ENCODE peak calls at places on chromosomes 2 and 18, in ten cellular contexts. I is kidney, Q is cardiac muscle cell, T is IMR-90, R is right atrium auricular region, E is OCI-LY7, B is lower lobe of right lung, G is tibial nerve, N is fibroblast of lung, A is heart left ventricle. X is an unnamed sample. For H3K4me1, the result is how much of the 10 kb centered on the place peaks cover.

GRCh38 chr18:34942975-34943374 is 98.2 kb upstream of the MAPRE2 start:
- DNase-seq in I (no peak), A (no peak), B (no peak), N (no peak), T (no peak), E (no peak), Q (no peak), G (no peak), R (no peak), X (no peak)

GRCh38 chr2:157662401-157662800 is 33.7 kb upstream of the ACVR1C start:
- DNase-seq in I (no peak), Q (no peak), E (no peak), N (no peak), B (no peak), G (no peak), R (no peak), T (no peak), A (no peak), X (no peak)

GRCh38 chr2:238727585-238728321 is 120.1 kb upstream of the TWIST2 start:
- DNase-seq in R (peak), I (no peak), G (peak), A (no peak), E (no peak), N (peak), T (peak), B (no peak), Q (peak), X (peak)

GRCh38 chr2:168182850-168183249 is 64.5 kb downstream of the STK39 start:
- DNase-seq in A (no peak), I (no peak), T (no peak), R (no peak), E (no peak), B (no peak), G (no peak), N (no peak), Q (no peak), X (no peak)

GRCh38 chr2:10333966-10334365 is 31.3 kb downstream of the HPCAL1 start:
- DNase-seq in R (no peak), I (no peak), A (no peak), N (no peak), E (no peak), B (no peak), T (no peak), G (no peak), Q (no peak), X (no peak)

GRCh38 chr2:190069936-190070696 is 7.6 kb upstream of the MSTN start:
- DNase-seq in E (peak), N (peak), I (no peak), Q (peak), T (peak), G (no peak), A (no peak), R (no peak), B (no peak), X (peak)

GRCh38 chr2:210663574-210663973 is 107.2 kb downstream of the CPS1 start:
- DNase-seq in N (peak), G (no peak), Q (peak), I (no peak), B (no peak), E (no peak), T (peak), A (no peak), R (no peak), X (peak)

GRCh38 chr18:8720141-8720540 is 14.8 kb downstream of the MTCL1 start:
- DNase-seq in R (no peak), T (no peak), I (no peak), A (no peak), E (no peak), G (no peak), N (no peak), Q (no peak), B (no peak), X (no peak)

GRCh38 chr2:20569464-20570223 is 81.3 kb downstream of the HS1BP3 start:
- DNase-seq in R (no peak), B (no peak), Q (no peak), E (no peak), I (no peak), T (no peak), N (no peak), A (no peak), G (no peak), X (no peak)

GRCh38 chr2:44955593-44956449 is 14.3 kb downstream of the SIX3 start:
- DNase-seq in R (peak), Q (peak), G (peak), A (peak), E (peak), T (peak), I (peak), N (no peak), B (peak), X (no peak)

GRCh38 chr2:95057535-95058453 is 32.3 kb downstream of the MAL start:
- DNase-seq in B (no peak), N (no peak), E (no peak), G (no peak), A (no peak), T (no peak), I (peak), Q (no peak), R (no peak), X (no peak)

GRCh38 chr2:24855022-24855622 is 61.9 kb downstream of the CENPO start:
- DNase-seq in I (peak), T (no peak), R (no peak), B (no peak), Q (no peak), E (no peak), N (no peak), G (no peak), A (no peak), X (no peak)

GRCh38 chr18:58639751-58640427 is 11.0 kb upstream of the ALPK2 start:
- DNase-seq in T (peak), A (no peak), E (no peak), Q (peak), I (no peak), B (no peak), R (no peak), G (no peak), N (peak), X (peak)

GRCh38 chr2:241888641-241889040 is 19.1 kb downstream of the RTP5 start:
- DNase-seq in Q (no peak), B (no peak), R (no peak), I (peak), G (no peak), A (no peak), T (no peak), N (no peak), E (peak), X (no peak)

GRCh38 chr2:105287692-105288091 is 41.8 kb downstream of the TGFBRAP1 start:
- DNase-seq in T (peak), N (peak), A (no peak), Q (peak), R (no peak), G (no peak), E (peak), B (no peak), I (no peak), X (peak)

GRCh38 chr2:60567092-60567491 is 13.6 kb upstream of the BCL11A start:
- DNase-seq in B (no peak), I (no peak), G (no peak), R (no peak), E (no peak), Q (no peak), T (no peak), N (no peak), A (no peak), X (no peak)

GRCh38 chr2:38533180-38533579 is 69.5 kb downstream of the HNRNPLL start:
- DNase-seq in N (no peak), E (peak), I (no peak), G (no peak), R (no peak), B (peak), A (no peak), Q (no peak), T (no peak), X (no peak)

GRCh38 chr2:118683460-118683859 is 164.0 kb downstream of the EN1 start:
- DNase-seq in G (no peak), I (no peak), Q (no peak), N (no peak), E (no peak), A (no peak), R (no peak), B (no peak), T (no peak), X (no peak)

GRCh38 chr2:25867389-25868003 is 10.8 kb downstream of the ASXL2 start:
- DNase-seq in G (no peak), Q (no peak), R (no peak), B (no peak), N (no peak), T (no peak), I (no peak), A (no peak), E (no peak), X (no peak)

GRCh38 chr18:9673296-9674251 is 34.5 kb upstream of the RAB31 start:
- DNase-seq in Q (peak), T (peak), E (peak), N (peak), I (peak), R (no peak), A (peak), G (no peak), B (peak), X (peak)

GRCh38 chr2:237647176-237648015 is 20.0 kb downstream of the LRRFIP1 start:
- DNase-seq in Q (no peak), B (no peak), N (no peak), E (no peak), R (no peak), T (no peak), I (peak), A (no peak), G (no peak), X (no peak)

GRCh38 chr2:97992836-97993825 is 2.6 kb downstream of the TMEM131 start:
- DNase-seq in N (peak), G (no peak), E (no peak), B (no peak), T (peak), Q (no peak), I (no peak), R (no peak), A (no peak), X (peak)

GRCh38 chr2:120306091-120306490 is 39.8 kb upstream of the INHBB start:
- DNase-seq in G (no peak), R (no peak), N (no peak), Q (no peak), I (no peak), A (no peak), T (no peak), E (no peak), B (no peak), X (no peak)

GRCh38 chr18:457120-457519 is 43.4 kb downstream of the COLEC12 start:
- DNase-seq in G (peak), I (no peak), R (peak), T (peak), Q (peak), N (peak), E (peak), A (peak), B (no peak), X (no peak)

GRCh38 chr2:188382107-188382506 is 90.4 kb downstream of the GULP1 start:
- DNase-seq in E (no peak), Q (peak), A (no peak), G (no peak), R (no peak), B (no peak), N (peak), I (no peak), T (peak), X (peak)

GRCh38 chr18:55275042-55275897 is 312.7 kb downstream of the TCF4 start:
- DNase-seq in B (no peak), Q (peak), N (peak), I (no peak), R (peak), T (peak), A (no peak), G (no peak), E (peak), X (peak)
- TF ChIP-seq CTCF in B (no peak), Q (peak), N (peak), I (no peak), R (no peak), T (peak), A (no peak), G (no peak), E (peak), X (peak)

DNA sequence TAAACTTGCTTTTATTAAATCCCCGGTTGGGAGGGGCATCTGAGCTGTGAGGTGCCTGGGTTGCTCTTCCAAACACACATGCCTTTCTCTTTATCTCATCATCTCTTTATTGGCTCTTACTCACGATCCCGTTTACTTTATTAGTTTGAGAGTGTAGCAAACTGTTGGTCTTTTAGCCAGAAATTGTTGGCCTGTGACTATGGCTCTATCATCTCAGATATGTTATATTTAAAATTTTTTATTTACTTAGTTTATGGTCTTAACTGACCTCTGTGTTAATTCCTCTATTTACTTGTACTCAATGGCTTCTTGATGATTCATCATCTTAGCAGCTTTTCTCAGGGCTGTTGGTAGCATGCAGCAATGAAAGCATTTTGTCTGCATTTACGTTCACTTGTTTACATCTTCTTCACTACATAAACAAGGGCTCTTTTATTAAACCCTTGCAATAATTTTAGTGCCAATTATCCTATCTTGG is 408.4 kb downstream of the HRH4 start:
- DNase-seq in N (peak), I (no peak), A (no peak), E (no peak), T (peak), B (no peak), Q (no peak), R (no peak), G (no peak), X (no peak)
- H3K4me3 ChIP-seq in N (no peak), I (no peak), A (no peak), E (no peak), T (no peak), B (no peak), Q (no peak), R (no peak), G (no peak), X (no peak)

GRCh38 chr18:13379062-13379800 is 160.7 kb downstream of the LDLRAD4 start:
- DNase-seq in T (no peak), Q (no peak), A (no peak), B (no peak), I (no peak), E (no peak), R (peak), G (no peak), N (no peak), X (no peak)
- H3K4me1 ChIP-seq in T (under half), Q (under half), A (half or more), B (half or more), I (under half), E (under half), R (under half), G (under half), N (under half), X (under half)

DNA sequence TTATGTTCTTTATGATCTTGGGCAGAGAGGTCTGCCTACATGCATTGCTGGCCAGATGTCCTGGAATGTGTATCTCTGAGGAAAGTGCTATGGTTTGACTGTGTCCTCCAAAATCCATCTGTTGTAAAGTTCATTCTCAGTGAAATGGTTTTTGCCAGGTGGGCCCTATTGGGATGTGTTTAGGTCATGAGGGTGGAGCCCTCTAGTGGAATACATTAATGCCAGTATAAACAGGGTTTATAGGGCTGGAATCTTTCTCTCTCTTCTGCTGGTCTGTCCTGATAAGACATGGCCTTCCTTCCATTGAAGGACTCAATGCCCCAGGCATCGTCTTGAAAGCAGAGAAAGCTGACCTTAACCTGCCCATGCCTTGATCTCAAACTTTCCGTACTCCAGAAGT is 258.5 kb downstream of the RPIA start:
- DNase-seq in A (no peak), R (no peak), E (no peak), T (no peak), I (no peak), Q (peak), G (no peak), N (no peak), B (no peak), X (no peak)
- TF ChIP-seq CTCF in A (no peak), R (peak), E (no peak), T (peak), I (no peak), Q (peak), G (no peak), N (peak), B (peak), X (no peak)

GRCh38 chr2:205811387-205811786 is 129.1 kb downstream of the NRP2 start:
- DNase-seq in Q (peak), E (no peak), B (no peak), G (no peak), N (peak), I (no peak), A (no peak), T (peak), R (no peak), X (no peak)

GRCh38 chr2:205815645-205816044 is 133.3 kb downstream of the NRP2 start:
- DNase-seq in N (no peak), I (no peak), T (no peak), B (no peak), R (no peak), A (no peak), G (no peak), Q (no peak), E (no peak), X (no peak)

GRCh38 chr2:205808493-205809121 is 126.3 kb downstream of the NRP2 start:
- DNase-seq in N (no peak), E (no peak), I (no peak), T (no peak), R (no peak), Q (peak), B (no peak), A (no peak), G (no peak), X (no peak)

GRCh38 chr2:205816268-205816667 is 134.0 kb downstream of the NRP2 start:
- DNase-seq in I (no peak), R (no peak), B (no peak), A (no peak), T (no peak), N (no peak), Q (no peak), G (no peak), E (no peak), X (no peak)

GRCh38 chr2:205814039-205814364 is 131.7 kb downstream of the NRP2 start:
- DNase-seq in E (no peak), T (no peak), Q (no peak), G (no peak), A (no peak), R (no peak), I (no peak), B (no peak), N (no peak), X (no peak)
- H3K4me3 ChIP-seq in E (no peak), T (no peak), Q (no peak), G (no peak), A (no peak), R (no peak), I (no peak), B (no peak), N (no peak), X (no peak)

DNA sequence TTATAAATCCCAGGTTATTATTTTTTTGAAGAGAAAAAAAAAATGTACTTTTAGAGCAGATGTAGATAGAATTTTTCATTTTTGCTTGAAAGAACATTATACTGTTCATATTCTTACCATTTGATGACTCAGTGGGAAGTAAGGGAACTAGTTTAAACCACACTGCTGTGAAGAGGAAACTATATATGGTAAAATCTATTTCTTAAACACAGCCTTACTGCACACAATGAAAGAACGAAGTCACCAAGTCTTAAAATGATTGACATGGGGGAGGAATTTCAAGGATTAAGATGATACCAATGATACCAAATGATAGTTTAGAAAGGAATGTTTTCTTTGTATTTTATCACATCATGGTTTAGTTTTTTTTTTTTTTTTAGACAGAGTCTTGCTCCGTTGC is 5.0 kb downstream of the ACTR2 start:
- DNase-seq in E (no peak), G (no peak), R (no peak), T (peak), N (peak), I (no peak), B (no peak), Q (peak), A (no peak), X (peak)
- H3K4me1 ChIP-seq in E (under half), G (under half), R (under half), T (under half), N (under half), I (under half), B (half or more), Q (under half), A (half or more), X (under half)

DNA sequence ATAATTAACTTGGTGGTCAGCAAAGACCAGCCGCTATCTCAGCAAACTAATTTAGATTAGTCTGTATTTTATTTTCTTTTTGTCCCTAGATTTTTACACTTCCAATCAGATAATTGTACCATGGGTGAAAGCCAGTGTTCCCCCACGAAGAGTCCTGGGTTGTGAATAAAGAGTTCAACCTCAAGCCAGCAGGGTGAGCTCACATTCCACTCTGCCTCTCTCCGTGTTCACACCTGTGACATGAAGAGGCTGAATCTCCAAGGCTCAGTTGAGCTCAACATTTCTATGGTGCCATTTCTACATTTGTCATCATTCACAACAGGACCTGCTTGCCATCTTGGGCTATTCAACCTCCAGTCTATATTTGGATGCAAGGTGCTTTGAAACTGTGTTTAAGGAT is 771.5 kb downstream of the GALR1 start:
- DNase-seq in I (no peak), N (no peak), B (no peak), T (no peak), E (no peak), R (no peak), Q (no peak), G (no peak), A (no peak), X (no peak)
- TF ChIP-seq CTCF in I (no peak), N (no peak), B (no peak), T (no peak), E (no peak), R (no peak), Q (no peak), G (no peak), A (no peak), X (no peak)

DNA sequence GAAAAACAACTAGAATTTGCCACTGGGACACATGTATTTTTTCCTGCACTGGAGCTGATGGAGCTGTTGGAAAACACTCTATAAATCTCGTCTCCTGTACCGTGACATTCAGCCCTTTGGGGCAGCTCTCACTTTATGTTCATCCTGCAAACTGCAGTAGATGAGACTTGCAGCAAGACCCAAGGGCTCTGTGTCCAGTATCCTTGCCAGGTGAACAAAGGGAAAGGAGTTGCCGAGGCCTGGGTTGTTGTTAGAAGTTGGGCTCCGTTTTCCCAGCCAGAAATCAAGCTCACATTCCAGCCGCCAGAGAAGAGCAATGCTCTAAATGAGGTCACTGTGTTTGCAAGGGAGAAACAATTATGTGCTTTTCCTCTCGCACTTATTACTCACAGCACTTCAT is 285.1 kb downstream of the SLC4A3 start:
- DNase-seq in N (peak), R (peak), E (no peak), G (no peak), A (no peak), T (peak), B (no peak), Q (peak), I (no peak), X (peak)
- H3K4me3 ChIP-seq in N (peak), R (no peak), E (no peak), G (no peak), A (no peak), T (no peak), B (no peak), Q (no peak), I (no peak), X (no peak)

GRCh38 chr2:218895758-218896500 is 15.3 kb downstream of the WNT10A start:
- DNase-seq in G (no peak), T (no peak), Q (no peak), I (peak), E (no peak), R (peak), N (no peak), B (no peak), A (no peak), X (no peak)
- H3K4me1 ChIP-seq in G (under half), T (under half), Q (under half), I (under half), E (half or more), R (under half), N (under half), B (under half), A (under half), X (under half)

X was measured in astrocyte.